ENCODE peak calls at places on chromosomes 2 and 18, in five cellular contexts. O is IMR-90, C is fibroblast of pulmonary artery, P is uterus, Z is GM20000. W is an unnamed sample.

GRCh38 chr2:97660775-97661417 is 2.9 kb downstream of the ACTR1B start:
- DNase-seq in C (no peak), Z (no peak), P (no peak), O (peak; percentile 19), W (no peak)

GRCh38 chr2:152504618-152505017 is 169.6 kb downstream of the FMNL2 start:
- DNase-seq in C (peak; percentile 63), Z (no peak), P (no peak), O (peak; percentile 76), W (no peak)

GRCh38 chr2:217316743-217317142 is 456.9 kb upstream of the TNP1 start:
- DNase-seq in O (peak; percentile 73), Z (peak; percentile 23), P (no peak), C (peak; percentile 72), W (no peak)

GRCh38 chr18:76396792-76397191 is 98.2 kb downstream of the ZNF516 start:
- DNase-seq in C (no peak), P (no peak), O (no peak), Z (no peak), W (no peak)

GRCh38 chr2:121966663-121967062 is 211.2 kb downstream of the TSN start:
- DNase-seq in P (no peak), O (no peak), Z (no peak), C (no peak), W (no peak)

GRCh38 chr18:25351280-25351772 is 640 bp downstream of the ZNF521 start:
- DNase-seq in O (peak; percentile 1), C (peak; percentile 6), P (no peak), Z (peak; percentile 28), W (no peak)

GRCh38 chr2:133607679-133608078 is 39.4 kb upstream of the NCKAP5 start:
- DNase-seq in Z (no peak), O (peak; percentile 95), P (no peak), C (no peak), W (no peak)

GRCh38 chr2:112757265-112757664 is 7.1 kb downstream of the CKAP2L start:
- DNase-seq in Z (no peak), C (peak; percentile 40), P (no peak), O (no peak), W (no peak)

GRCh38 chr2:191659198-191659597 is 18.7 kb upstream of the NABP1 start:
- DNase-seq in P (no peak), O (no peak), Z (no peak), C (no peak), W (no peak)

GRCh38 chr18:68893396-68893795 is 95.5 kb downstream of the CCDC102B start:
- DNase-seq in C (no peak), Z (no peak), O (no peak), P (no peak), W (no peak)

GRCh38 chr2:65379168-65379672 is 53.2 kb downstream of the SPRED2 start:
- DNase-seq in C (no peak), P (no peak), Z (no peak), O (no peak), W (no peak)

GRCh38 chr2:166517533-166517932 is 23.5 kb upstream of the SCN7A start:
- DNase-seq in O (no peak), P (no peak), Z (no peak), C (no peak), W (no peak)

GRCh38 chr2:28475088-28475580 is 20.7 kb upstream of the PLB1 start:
- DNase-seq in P (no peak), Z (no peak), O (no peak), C (no peak), W (no peak)

GRCh38 chr18:10226971-10227370 is 227.5 kb upstream of the APCDD1 start:
- DNase-seq in O (no peak), P (no peak), Z (no peak), C (no peak), W (no peak)

GRCh38 chr2:72386288-72386687 is 238.6 kb upstream of the CYP26B1 start:
- DNase-seq in P (no peak), Z (no peak), C (no peak), O (no peak), W (no peak)

GRCh38 chr18:78073275-78073674 is 823.6 kb downstream of the GALR1 start:
- DNase-seq in P (no peak), C (no peak), Z (no peak), O (no peak), W (no peak)

GRCh38 chr2:140869107-140869506 is 1261.7 kb downstream of the LRP1B start:
- DNase-seq in P (no peak), Z (no peak), O (no peak), C (no peak), W (no peak)

GRCh38 chr2:16223481-16224177 is 283.3 kb downstream of the MYCN start:
- DNase-seq in Z (no peak), O (no peak), P (no peak), C (no peak), W (no peak)

GRCh38 chr2:44549099-44549471 is 187.3 kb downstream of the CAMKMT start:
- DNase-seq in C (peak; percentile 69), Z (no peak), O (peak; percentile 78), P (no peak), W (no peak)

GRCh38 chr18:48589797-48590519 is 51.1 kb downstream of the CTIF start:
- DNase-seq in P (no peak), C (no peak), Z (no peak), O (no peak), W (no peak)

GRCh38 chr2:43132523-43133301 is 93.7 kb downstream of the ZFP36L2 start:
- DNase-seq in O (no peak), C (no peak), P (no peak), Z (no peak), W (peak; percentile 79)

GRCh38 chr2:231523451-231524266 is 6.6 kb downstream of the NMUR1 start:
- DNase-seq in C (no peak), Z (no peak), P (no peak), O (no peak), W (no peak)

GRCh38 chr2:236338495-236339184 is 74.4 kb upstream of the ASB18 start:
- DNase-seq in Z (peak; percentile 34), C (peak; percentile 33), O (no peak), P (peak; percentile 51), W (no peak)

GRCh38 chr2:86622878-86623548 is 652 bp downstream of the RNF103 start:
- DNase-seq in Z (peak; percentile 85), C (no peak), O (no peak), P (peak; percentile 57), W (peak; percentile 77)

GRCh38 chr18:59864446-59864764 is 35.4 kb upstream of the PMAIP1 start:
- DNase-seq in Z (no peak), P (no peak), C (no peak), O (no peak), W (no peak)

GRCh38 chr2:58448065-58448507 is 207.0 kb upstream of the FANCL start:
- DNase-seq in Z (peak; percentile 42), P (peak; percentile 23), C (peak; percentile 80), O (peak; percentile 62), W (peak; percentile 33)

GRCh38 chr2:200373973-200374416 is 67.5 kb downstream of the SPATS2L start:
- DNase-seq in Z (peak; percentile 42), P (no peak), C (no peak), O (no peak), W (no peak)

GRCh38 chr2:100806550-100806949 is 13.4 kb upstream of the NPAS2 start:
- DNase-seq in P (no peak), C (no peak), O (no peak), Z (no peak), W (no peak)

GRCh38 chr2:170525566-170525900 is 189.6 kb upstream of the SP5 start:
- DNase-seq in O (peak; percentile 94), P (peak; percentile 87), C (peak; percentile 93), Z (no peak), W (peak; percentile 42)

GRCh38 chr2:192005214-192005613 is 158.3 kb upstream of the CAVIN2 start:
- DNase-seq in C (no peak), O (no peak), P (no peak), Z (no peak), W (no peak)

GRCh38 chr2:30656079-30656478 is 151.2 kb downstream of the CAPN13 start:
- DNase-seq in P (no peak), O (peak; percentile 71), C (no peak), Z (no peak), W (no peak)

GRCh38 chr18:48445540-48445939 is 36.4 kb upstream of the ZBTB7C start:
- DNase-seq in P (peak; percentile 53), O (peak; percentile 74), Z (peak; percentile 48), C (peak; percentile 90), W (peak; percentile 90)

GRCh38 chr2:163752252-163752651 is 16.4 kb upstream of the FIGN start:
- DNase-seq in Z (no peak), P (no peak), O (no peak), C (no peak), W (no peak)

GRCh38 chr2:121755237-121756111 is at the start of gene TSN:
- DNase-seq in Z (peak; percentile 94), O (peak; percentile 95), P (peak; percentile 96), C (peak; percentile 98), W (peak; percentile 98)

GRCh38 chr2:9797681-9798556 is 45.4 kb upstream of the TAF1B start:
- DNase-seq in O (no peak), P (no peak), Z (no peak), C (no peak), W (no peak)
- TF ChIP-seq CTCF in O (no peak), P (no peak), Z (no peak), C (no peak), W (no peak)

GRCh38 chr18:26803643-26804042 is 61.9 kb downstream of the AQP4 start:
- DNase-seq in O (no peak), C (no peak), P (no peak), Z (no peak), W (no peak)
- TF ChIP-seq CTCF in O (no peak), C (no peak), P (no peak), Z (no peak), W (no peak)

DNA sequence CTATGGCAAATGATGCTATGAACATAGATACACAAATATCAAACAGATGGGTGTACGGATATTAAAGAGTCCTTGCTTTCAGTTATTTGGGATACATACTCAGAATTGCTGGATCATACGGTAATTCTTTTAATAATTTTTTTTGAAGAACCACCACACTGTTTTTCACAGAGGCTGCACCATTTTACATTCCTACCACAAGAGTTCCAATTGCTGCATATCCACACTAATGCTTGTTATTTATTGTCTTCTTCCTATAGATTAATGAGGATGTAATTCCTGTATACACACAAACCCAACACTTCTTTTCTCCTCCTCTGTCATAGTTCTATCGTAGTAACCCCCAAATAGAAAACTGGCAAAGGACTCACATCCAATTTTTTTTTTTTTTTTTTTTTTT is 21.7 kb downstream of the CD302 start:
- DNase-seq in Z (no peak), C (no peak), P (no peak), O (no peak), W (no peak)
- TF ChIP-seq CTCF in Z (no peak), C (peak; percentile 30), P (no peak), O (peak; percentile 28), W (no peak)

DNA sequence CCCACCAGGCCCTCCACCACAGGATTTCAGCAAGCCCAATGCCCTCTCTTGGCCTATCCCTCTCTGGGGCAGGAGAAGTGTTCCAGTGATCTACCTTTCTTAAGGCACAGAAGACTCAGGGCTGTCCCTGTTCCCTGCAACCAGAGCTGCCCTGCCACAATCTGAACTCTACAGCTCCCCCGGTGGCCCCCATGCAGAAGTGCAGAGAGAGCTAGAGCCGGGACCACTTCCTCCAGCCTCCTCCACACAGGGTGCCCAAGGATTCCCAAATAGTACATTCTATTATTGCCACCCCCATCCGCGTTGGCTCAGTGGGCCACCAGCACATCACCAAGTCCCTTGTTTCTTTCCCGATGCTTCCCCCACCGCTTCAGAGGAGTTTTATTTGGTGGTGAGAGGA is 114.8 kb upstream of the PTPRM start:
- DNase-seq in Z (peak; percentile 16), O (peak; percentile 4), P (no peak), C (peak; percentile 37), W (peak; percentile 16)
- TF ChIP-seq CTCF in Z (peak; percentile 18), O (peak; percentile 34), P (peak; percentile 27), C (peak; percentile 72), W (no peak)

GRCh38 chr2:233063269-233063975 is 3.3 kb downstream of the INPP5D start:
- DNase-seq in O (no peak), P (no peak), Z (peak; percentile 65), C (no peak), W (no peak)
- TF ChIP-seq CTCF in O (no peak), P (no peak), Z (no peak), C (no peak), W (no peak)

W was measured in mucosa of descending colon.